ENCODE peak calls at places on chromosomes 7 and 10, in four cellular contexts. Z, X, E and R are unnamed samples.

GRCh38 chr7:83751217-83751616 is 102.3 kb upstream of the SEMA3E start:
- DNase-seq in Z (no peak), X (peak), E (no peak), R (peak)

GRCh38 chr10:28219241-28219640 is 83.6 kb downstream of the MPP7 start:
- DNase-seq in Z (no peak), X (no peak), E (no peak), R (peak)

GRCh38 chr10:74871595-74872382 is 45.4 kb downstream of the KAT6B start:
- DNase-seq in Z (no peak), X (no peak), E (no peak), R (no peak)

GRCh38 chr7:148537435-148537834 is 53.1 kb upstream of the C7orf33 start:
- DNase-seq in Z (no peak), X (no peak), E (no peak), R (no peak)

GRCh38 chr10:61135276-61135721 is 191.3 kb upstream of the RHOBTB1 start:
- DNase-seq in Z (no peak), X (no peak), E (no peak), R (no peak)

GRCh38 chr7:104106106-104106505 is 101.7 kb downstream of the ORC5 start:
- DNase-seq in Z (no peak), X (peak), E (no peak), R (peak)

GRCh38 chr10:117411440-117412428 is 36.5 kb upstream of the PDZD8 start:
- DNase-seq in Z (no peak), X (no peak), E (no peak), R (no peak)

GRCh38 chr7:16916111-16916639 is 34.4 kb upstream of the AGR3 start:
- DNase-seq in Z (no peak), X (peak), E (no peak), R (peak)

GRCh38 chr10:132388901-132389630 is 7.9 kb upstream of the PWWP2B start:
- DNase-seq in Z (peak), X (no peak), E (no peak), R (no peak)

GRCh38 chr10:133012573-133013359 is 70.4 kb upstream of the CFAP46 start:
- DNase-seq in Z (peak), X (no peak), E (peak), R (no peak)

GRCh38 chr7:142746268-142746667 is 3.0 kb upstream of the PRSS1 start:
- DNase-seq in Z (no peak), X (no peak), E (no peak), R (no peak)

GRCh38 chr7:122902751-122903495 is 16.7 kb upstream of the CADPS2 start:
- DNase-seq in Z (no peak), X (peak), E (no peak), R (no peak)

GRCh38 chr7:40604601-40605438 is 470.0 kb downstream of the SUGCT start:
- DNase-seq in Z (peak), X (peak), E (peak), R (no peak)

GRCh38 chr7:45923290-45923689 is 2.2 kb upstream of the IGFBP3 start:
- DNase-seq in Z (peak), X (peak), E (peak), R (peak)

GRCh38 chr10:110214380-110214826 is 7.0 kb downstream of the MXI1 start:
- DNase-seq in Z (no peak), X (no peak), E (no peak), R (no peak)

GRCh38 chr7:2072798-2073197 is 159.9 kb downstream of the MAD1L1 start:
- DNase-seq in Z (no peak), X (no peak), E (no peak), R (no peak)
- H3K4me3 ChIP-seq in Z (no peak), X (no peak), E (no peak), R (no peak)

DNA sequence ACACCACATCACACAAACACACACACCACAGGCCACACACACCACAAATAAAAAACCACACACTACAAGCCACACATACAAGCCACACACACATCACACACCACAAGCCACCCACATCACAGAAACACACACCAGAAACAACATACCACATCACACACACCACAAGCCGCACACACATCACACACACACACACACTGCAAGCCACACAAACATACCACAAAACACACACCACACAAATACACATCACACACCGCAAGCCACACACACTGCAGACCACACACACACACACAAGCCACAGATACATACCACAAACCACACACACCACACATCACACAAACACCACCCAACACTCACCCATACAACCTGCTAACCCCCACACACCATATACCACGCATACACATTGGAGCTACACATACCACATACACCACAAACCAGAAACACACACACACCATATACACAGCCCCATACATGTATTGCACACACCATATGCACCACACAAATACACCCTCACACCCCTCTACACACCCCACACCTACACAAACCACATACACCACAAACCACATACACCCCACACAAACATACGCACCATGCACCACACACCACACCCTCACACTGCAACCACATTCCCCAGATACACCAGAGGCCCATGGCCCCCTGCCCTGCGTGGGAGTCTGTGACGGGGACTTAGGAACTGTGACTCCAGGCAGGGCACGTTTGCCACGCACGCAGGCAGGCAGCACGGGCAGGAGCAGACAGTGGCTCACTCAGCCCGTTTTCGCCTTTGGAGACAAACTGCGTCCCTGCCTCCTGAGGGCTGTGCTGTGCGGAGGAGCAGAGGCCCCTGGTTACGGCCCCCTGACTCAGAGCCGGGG is 52.7 kb downstream of the TMEM209 start:
- DNase-seq in Z (no peak), X (peak), E (no peak), R (no peak)
- H3K4me3 ChIP-seq in Z (no peak), X (no peak), E (no peak), R (peak)

GRCh38 chr7:100865372-100865911 is 1.7 kb upstream of the TRIP6 start:
- DNase-seq in Z (no peak), X (no peak), E (no peak), R (no peak)

GRCh38 chr7:100867040-100867795 is at the start of gene TRIP6:
- DNase-seq in Z (peak), X (peak), E (peak), R (peak)

GRCh38 chr7:100865971-100866720 is 1.0 kb upstream of the TRIP6 start:
- DNase-seq in Z (peak), X (no peak), E (peak), R (no peak)

GRCh38 chr7:100866721-100867039 is 507 bp upstream of the TRIP6 start:
- DNase-seq in Z (no peak), X (no peak), E (no peak), R (no peak)

DNA sequence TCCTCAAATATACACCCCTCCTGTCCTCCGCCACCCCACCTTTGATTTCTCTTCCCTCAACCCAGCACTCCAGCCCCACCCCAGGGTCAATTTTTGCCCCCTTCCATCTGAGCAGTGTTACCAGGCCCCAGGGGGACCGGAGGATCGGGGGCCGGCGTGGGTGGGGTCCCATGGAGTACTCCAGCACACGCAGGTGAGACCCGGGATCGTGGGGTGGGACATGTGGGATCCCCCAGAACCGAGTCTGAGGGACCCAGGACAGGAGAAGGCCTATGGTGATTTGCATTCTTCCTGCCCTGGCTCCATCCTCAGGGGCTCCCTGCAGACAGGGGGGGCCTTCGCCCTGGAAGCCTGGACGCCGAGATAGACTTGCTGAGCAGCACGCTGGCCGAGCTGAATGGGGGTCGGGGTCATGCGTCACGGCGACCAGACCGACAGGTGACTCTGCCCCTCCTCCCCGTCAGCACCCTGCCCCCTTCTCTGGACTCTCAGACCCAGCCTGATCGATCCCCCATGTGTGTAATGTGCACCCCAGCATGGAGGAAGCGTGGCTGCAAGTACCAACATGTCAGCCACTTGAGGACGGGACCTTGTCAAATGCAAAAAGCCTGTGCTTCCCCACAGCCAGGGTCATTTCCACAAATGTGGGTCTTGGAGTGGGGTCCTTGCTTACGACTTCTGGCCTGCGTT is 754 bp downstream of the TRIP6 start:
- DNase-seq in Z (no peak), X (no peak), E (no peak), R (peak)
- H3K4me3 ChIP-seq in Z (peak), X (peak), E (peak), R (peak)

GRCh38 chr7:27190284-27190748 is 5.3 kb upstream of the HOXA11 start:
- DNase-seq in Z (no peak), X (no peak), E (no peak), R (no peak)

GRCh38 chr7:27192546-27193334 is 7.2 kb downstream of the HOXA13 start:
- DNase-seq in Z (no peak), X (no peak), E (no peak), R (peak)

GRCh38 chr7:27189560-27190283 is 4.7 kb upstream of the HOXA11 start:
- DNase-seq in Z (no peak), X (no peak), E (no peak), R (no peak)

GRCh38 chr7:27191716-27192545 is 6.9 kb upstream of the HOXA11 start:
- DNase-seq in Z (no peak), X (no peak), E (no peak), R (no peak)

DNA sequence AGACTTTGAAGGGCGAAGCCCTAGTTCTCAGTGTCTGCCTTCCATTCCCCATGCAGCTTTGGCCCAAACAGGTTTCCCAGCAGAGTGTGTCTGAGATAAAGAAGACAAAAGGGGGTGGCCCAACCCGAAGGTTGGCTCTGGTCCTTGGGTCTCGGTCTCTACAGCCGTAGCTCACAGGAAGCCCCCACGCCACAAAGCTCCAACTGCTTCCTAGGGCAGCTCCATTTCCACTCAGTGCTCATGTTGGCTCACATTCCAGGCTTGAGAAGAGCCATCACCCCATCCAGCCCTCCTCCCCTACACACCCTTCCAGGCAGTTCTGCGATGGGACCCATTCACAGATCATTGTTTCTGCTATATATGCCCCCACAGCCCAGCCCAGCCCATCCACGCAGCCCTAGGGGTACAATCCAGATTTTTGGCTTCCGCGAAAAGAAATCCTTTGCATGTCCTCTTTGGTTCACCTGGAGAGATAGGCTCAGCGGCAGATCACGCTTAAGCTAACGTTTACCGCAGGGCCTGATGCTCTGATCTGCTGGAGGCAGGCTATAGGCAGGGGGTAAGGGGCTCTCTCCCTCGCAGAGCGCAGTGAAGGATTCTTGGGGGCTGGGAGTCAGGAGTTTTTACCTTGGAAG is 6.2 kb upstream of the HOXA11 start:
- DNase-seq in Z (no peak), X (no peak), E (no peak), R (no peak)
- H3K4me3 ChIP-seq in Z (no peak), X (no peak), E (no peak), R (no peak)

DNA sequence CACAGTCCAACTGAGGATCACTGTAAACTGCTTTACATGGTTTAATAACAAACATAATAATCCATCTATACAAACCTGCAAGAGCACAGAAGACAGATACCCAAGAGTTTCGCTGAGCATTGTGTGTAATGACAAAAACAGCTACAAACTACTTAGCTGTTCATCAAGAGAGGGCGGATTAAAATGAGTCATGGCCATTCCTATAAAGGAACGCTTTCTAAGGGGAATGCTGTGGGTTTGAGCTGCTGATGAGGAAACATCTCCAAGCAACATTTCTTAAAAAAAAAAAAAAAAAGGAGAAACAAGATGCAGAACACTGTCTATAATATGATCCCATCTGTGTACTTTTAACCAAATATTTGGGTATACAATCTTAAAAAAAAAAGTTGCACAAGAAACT is 33.8 kb downstream of the VOPP1 start:
- DNase-seq in Z (no peak), X (peak), E (no peak), R (peak)
- H3K4me3 ChIP-seq in Z (no peak), X (no peak), E (no peak), R (no peak)

DNA sequence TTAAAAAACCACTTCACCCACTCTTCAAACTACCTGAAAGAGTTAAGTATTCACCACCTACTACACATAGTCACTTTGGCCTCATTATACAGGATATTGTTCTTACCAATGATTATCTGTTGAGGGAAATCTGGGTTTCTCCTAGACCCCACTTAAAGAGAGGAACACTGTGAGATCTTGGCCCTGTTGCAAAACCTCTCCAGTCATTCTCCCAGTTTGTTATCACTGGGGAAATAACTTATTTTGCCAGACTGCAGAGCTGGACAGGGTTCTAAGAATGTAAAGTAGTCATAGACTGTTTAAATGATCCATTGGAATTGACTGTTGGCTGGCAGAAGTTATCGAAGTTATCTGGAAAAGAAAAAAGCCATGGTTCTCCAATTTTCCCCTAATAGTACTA is 143.8 kb downstream of the HGF start:
- DNase-seq in Z (no peak), X (peak), E (no peak), R (peak)
- H3K4me3 ChIP-seq in Z (no peak), X (no peak), E (no peak), R (no peak)